ENCODE peak calls at places on chromosome 7, in ten cellular contexts. O is T-helper 17 cell; E is spleen; Z is stimulated activated CD8-positive, alpha-beta memory T cell treated with anti-CD3 and anti-CD28 coated beads, Interleukin-2, amount 100 ng/mL, for 48 hours; J is fibroblast of lung; P is T-helper 9 cell; W is stimulated activated CD4-positive, alpha-beta T cell treated with anti-CD3 and anti-CD28 coated beads, Interleukin-1b, Interleukin-23, amount 100 ng/mL, for 24 hours; D is GM04504; A is SJSA1; Y is left lobe of liver. S is an unnamed sample.
A peak's percentile ranks its signal among the peaks of the same experiment; 100 is the strongest.

GRCh38 chr7:158345731-158346130 is 241.9 kb downstream of the PTPRN2 start:
- DNase-seq in Y (peak; percentile 6), A (peak; percentile 20), J (no peak), E (peak; percentile 28), P (no peak), Z (no peak), O (no peak), W (no peak), D (no peak), S (no peak)

GRCh38 chr7:50393076-50393475 is 57.1 kb downstream of the FIGNL1 start:
- DNase-seq in Z (peak; percentile 46), A (no peak), W (no peak), J (no peak), O (no peak), P (no peak), E (no peak), Y (no peak), D (no peak), S (no peak)

GRCh38 chr7:8214162-8214897 is 47.6 kb downstream of the ICA1 start:
- DNase-seq in A (no peak), E (no peak), O (no peak), D (peak; percentile 7), W (no peak), Y (no peak), P (no peak), J (peak; percentile 64), Z (no peak), S (no peak)

GRCh38 chr7:149075286-149075685 is 15.2 kb downstream of the ZNF786 start:
- DNase-seq in W (no peak), P (no peak), E (no peak), O (no peak), Y (no peak), J (no peak), Z (no peak), D (no peak), A (no peak), S (no peak)

GRCh38 chr7:75639071-75639892 is 99.5 kb downstream of the HIP1 start:
- DNase-seq in W (peak; percentile 7), D (no peak), O (peak; percentile 17), A (peak; percentile 58), Y (peak; percentile 60), J (peak; percentile 45), P (peak; percentile 15), Z (no peak), E (peak; percentile 86), S (no peak)

GRCh38 chr7:24773646-24774045 is 16.4 kb upstream of the GSDME start:
- DNase-seq in Y (no peak), A (no peak), O (no peak), J (no peak), E (no peak), P (no peak), D (no peak), Z (no peak), W (no peak), S (no peak)

GRCh38 chr7:142301923-142302550 is 44.2 kb upstream of the PRSS58 start:
- DNase-seq in J (no peak), O (no peak), E (no peak), P (no peak), A (no peak), D (no peak), Z (no peak), W (no peak), Y (no peak), S (no peak)

GRCh38 chr7:19369806-19370205 is 224.6 kb upstream of the FERD3L start:
- DNase-seq in O (no peak), P (no peak), J (no peak), Z (no peak), E (no peak), Y (no peak), W (no peak), A (no peak), D (no peak), S (no peak)

GRCh38 chr7:66748127-66748511 is 7.6 kb downstream of the RABGEF1 start:
- DNase-seq in P (no peak), W (no peak), J (no peak), Z (no peak), Y (no peak), D (no peak), A (no peak), E (no peak), O (no peak), S (peak; percentile 61)

GRCh38 chr7:116569737-116570136 is 44.9 kb downstream of the CAV1 start:
- DNase-seq in J (peak; percentile 68), P (no peak), O (no peak), Y (no peak), W (no peak), D (peak; percentile 93), Z (no peak), A (no peak), E (no peak), S (no peak)

GRCh38 chr7:152914014-152914844 is 154.7 kb downstream of the ACTR3B start:
- DNase-seq in A (no peak), J (no peak), E (no peak), Z (no peak), W (no peak), O (no peak), D (no peak), P (no peak), Y (no peak), S (no peak)

GRCh38 chr7:40721344-40721949 is 586.6 kb downstream of the SUGCT start:
- DNase-seq in O (no peak), Z (no peak), D (no peak), A (no peak), J (no peak), E (no peak), W (no peak), P (no peak), Y (no peak), S (no peak)

GRCh38 chr7:41974835-41975234 is 262.2 kb downstream of the GLI3 start:
- DNase-seq in J (no peak), W (no peak), P (no peak), A (no peak), E (no peak), O (no peak), Y (no peak), D (no peak), Z (no peak), S (no peak)